ENCODE peak calls at places on chromosomes 16 and 17, in six cellular contexts. One of them, this sample, is unnamed.

GRCh38 chr16:57991551-57992059 is 8.9 kb downstream of the ZNF319 start:
- DNase-seq in psoas muscle: no peak
- DNase-seq in foreskin fibroblast: no peak
- DNase-seq in Calu3: no peak
- DNase-seq in body of pancreas: no peak
- DNase-seq in uterus: no peak
- DNase-seq in this sample: no peak

GRCh38 chr16:29743827-29744531 is 1.8 kb downstream of the C16orf54 start:
- DNase-seq in psoas muscle: no peak
- DNase-seq in foreskin fibroblast: no peak
- DNase-seq in Calu3: no peak
- DNase-seq in body of pancreas: no peak
- DNase-seq in uterus: no peak
- DNase-seq in this sample: no peak

GRCh38 chr17:79984045-79984840 is 51.4 kb downstream of the TBC1D16 start:
- DNase-seq in psoas muscle: no peak
- DNase-seq in foreskin fibroblast: no peak
- DNase-seq in Calu3: no peak
- DNase-seq in body of pancreas: no peak
- DNase-seq in uterus: no peak
- DNase-seq in this sample: no peak

GRCh38 chr16:53664724-53665345 is 38.8 kb downstream of the RPGRIP1L start:
- DNase-seq in psoas muscle: no peak
- DNase-seq in foreskin fibroblast: peak
- DNase-seq in Calu3: no peak
- DNase-seq in body of pancreas: no peak
- DNase-seq in uterus: no peak
- DNase-seq in this sample: no peak

GRCh38 chr17:3897731-3898130 is 4.9 kb upstream of the CAMKK1 start:
- DNase-seq in psoas muscle: no peak
- DNase-seq in foreskin fibroblast: no peak
- DNase-seq in Calu3: no peak
- DNase-seq in body of pancreas: no peak
- DNase-seq in uterus: no peak
- DNase-seq in this sample: no peak

GRCh38 chr17:40069751-40070643 is 7.2 kb downstream of the THRA start:
- DNase-seq in psoas muscle: no peak
- DNase-seq in foreskin fibroblast: peak
- DNase-seq in Calu3: peak
- DNase-seq in body of pancreas: no peak
- DNase-seq in uterus: peak
- DNase-seq in this sample: no peak

GRCh38 chr17:673200-673681 is 41.4 kb downstream of the VPS53 start:
- DNase-seq in psoas muscle: no peak
- DNase-seq in foreskin fibroblast: no peak
- DNase-seq in Calu3: no peak
- DNase-seq in body of pancreas: no peak
- DNase-seq in uterus: no peak
- DNase-seq in this sample: no peak

GRCh38 chr16:46691720-46692119 is 2.3 kb downstream of the ORC6 start:
- DNase-seq in psoas muscle: no peak
- DNase-seq in foreskin fibroblast: peak
- DNase-seq in Calu3: no peak
- DNase-seq in body of pancreas: no peak
- DNase-seq in uterus: no peak
- DNase-seq in this sample: no peak

GRCh38 chr16:88799569-88800276 is 3.9 kb upstream of the CDT1 start:
- DNase-seq in psoas muscle: no peak
- DNase-seq in foreskin fibroblast: peak
- DNase-seq in Calu3: no peak
- DNase-seq in body of pancreas: no peak
- DNase-seq in uterus: no peak
- DNase-seq in this sample: no peak

GRCh38 chr17:18944646-18945045 is 7.3 kb upstream of the SLC5A10 start:
- DNase-seq in psoas muscle: no peak
- DNase-seq in foreskin fibroblast: no peak
- DNase-seq in Calu3: no peak
- DNase-seq in body of pancreas: no peak
- DNase-seq in uterus: no peak
- DNase-seq in this sample: no peak

GRCh38 chr17:55463600-55463999 is 42.0 kb upstream of the MMD start:
- DNase-seq in psoas muscle: no peak
- DNase-seq in foreskin fibroblast: no peak
- DNase-seq in Calu3: no peak
- DNase-seq in body of pancreas: no peak
- DNase-seq in uterus: no peak
- DNase-seq in this sample: no peak

GRCh38 chr17:82875418-82875856 is 35.6 kb upstream of the ZNF750 start:
- DNase-seq in psoas muscle: no peak
- DNase-seq in foreskin fibroblast: no peak
- DNase-seq in Calu3: no peak
- DNase-seq in body of pancreas: no peak
- DNase-seq in uterus: no peak
- DNase-seq in this sample: peak

GRCh38 chr17:77438241-77439204 is 297.8 kb downstream of the SEC14L1 start:
- DNase-seq in psoas muscle: no peak
- DNase-seq in foreskin fibroblast: no peak
- DNase-seq in Calu3: no peak
- DNase-seq in body of pancreas: no peak
- DNase-seq in uterus: no peak
- DNase-seq in this sample: no peak

GRCh38 chr17:57463103-57463885 is 207.0 kb downstream of the MSI2 start:
- DNase-seq in psoas muscle: no peak
- DNase-seq in foreskin fibroblast: peak
- DNase-seq in Calu3: peak
- DNase-seq in body of pancreas: no peak
- DNase-seq in uterus: no peak
- DNase-seq in this sample: no peak

GRCh38 chr16:28623172-28623711 is 13.4 kb upstream of the SULT1A1 start:
- DNase-seq in psoas muscle: peak
- DNase-seq in foreskin fibroblast: peak
- DNase-seq in Calu3: peak
- DNase-seq in body of pancreas: peak
- DNase-seq in uterus: no peak
- DNase-seq in this sample: no peak

GRCh38 chr16:81266680-81267095 is 28.2 kb downstream of the BCO1 start:
- DNase-seq in psoas muscle: no peak
- DNase-seq in foreskin fibroblast: no peak
- DNase-seq in Calu3: peak
- DNase-seq in body of pancreas: no peak
- DNase-seq in uterus: no peak
- DNase-seq in this sample: no peak

GRCh38 chr17:50986989-50987660 is 121.0 kb upstream of the TOB1 start:
- DNase-seq in psoas muscle: no peak
- DNase-seq in foreskin fibroblast: peak
- DNase-seq in Calu3: no peak
- DNase-seq in body of pancreas: no peak
- DNase-seq in uterus: no peak
- DNase-seq in this sample: no peak

GRCh38 chr16:69005641-69006355 is 99.7 kb upstream of the HAS3 start:
- DNase-seq in psoas muscle: no peak
- DNase-seq in foreskin fibroblast: no peak
- DNase-seq in Calu3: no peak
- DNase-seq in body of pancreas: no peak
- DNase-seq in uterus: no peak
- DNase-seq in this sample: no peak

GRCh38 chr17:34169501-34169900 is 85.6 kb upstream of the CCL2 start:
- DNase-seq in psoas muscle: no peak
- DNase-seq in foreskin fibroblast: no peak
- DNase-seq in Calu3: no peak
- DNase-seq in body of pancreas: no peak
- DNase-seq in uterus: no peak
- DNase-seq in this sample: no peak

GRCh38 chr17:20174588-20175265 is 165.6 kb downstream of the SPECC1 start:
- DNase-seq in psoas muscle: no peak
- DNase-seq in foreskin fibroblast: no peak
- DNase-seq in Calu3: peak
- DNase-seq in body of pancreas: no peak
- DNase-seq in uterus: no peak
- DNase-seq in this sample: no peak

GRCh38 chr17:79612468-79613194 is 1.8 kb upstream of the RBFOX3 start:
- DNase-seq in psoas muscle: no peak
- DNase-seq in foreskin fibroblast: peak
- DNase-seq in Calu3: peak
- DNase-seq in body of pancreas: peak
- DNase-seq in uterus: no peak
- DNase-seq in this sample: peak

GRCh38 chr16:31664683-31665482 is 137.2 kb downstream of the AHSP start:
- DNase-seq in psoas muscle: no peak
- DNase-seq in foreskin fibroblast: no peak
- DNase-seq in Calu3: no peak
- DNase-seq in body of pancreas: no peak
- DNase-seq in uterus: no peak
- DNase-seq in this sample: no peak

GRCh38 chr17:49646391-49647255 is 31.3 kb downstream of the SPOP start:
- DNase-seq in psoas muscle: peak
- DNase-seq in foreskin fibroblast: peak
- DNase-seq in Calu3: peak
- DNase-seq in body of pancreas: no peak
- DNase-seq in uterus: peak
- DNase-seq in this sample: no peak

GRCh38 chr17:78997231-78997741 is 12.3 kb downstream of the CANT1 start:
- DNase-seq in psoas muscle: no peak
- DNase-seq in foreskin fibroblast: no peak
- DNase-seq in Calu3: no peak
- DNase-seq in body of pancreas: no peak
- DNase-seq in uterus: peak
- DNase-seq in this sample: no peak

GRCh38 chr17:79800325-79801155 is 3.7 kb upstream of the CBX8 start:
- DNase-seq in psoas muscle: no peak
- DNase-seq in foreskin fibroblast: peak
- DNase-seq in Calu3: no peak
- DNase-seq in body of pancreas: no peak
- DNase-seq in uterus: no peak
- DNase-seq in this sample: no peak

GRCh38 chr16:64627288-64627687 is 494.6 kb downstream of the CDH11 start:
- DNase-seq in psoas muscle: no peak
- DNase-seq in foreskin fibroblast: no peak
- DNase-seq in Calu3: no peak
- DNase-seq in body of pancreas: no peak
- DNase-seq in uterus: no peak
- DNase-seq in this sample: no peak
- TF ChIP-seq CTCF in psoas muscle: no peak
- TF ChIP-seq CTCF in foreskin fibroblast: no peak
- TF ChIP-seq CTCF in Calu3: no peak
- TF ChIP-seq CTCF in body of pancreas: no peak
- TF ChIP-seq CTCF in uterus: no peak
- TF ChIP-seq CTCF in this sample: no peak

GRCh38 chr17:76189247-76189646 is 48.2 kb upstream of the FOXJ1 start:
- DNase-seq in psoas muscle: no peak
- DNase-seq in foreskin fibroblast: no peak
- DNase-seq in Calu3: no peak
- DNase-seq in body of pancreas: no peak
- DNase-seq in uterus: no peak
- DNase-seq in this sample: no peak

GRCh38 chr17:76193616-76194015 is 46.7 kb downstream of the RNF157 start:
- DNase-seq in psoas muscle: no peak
- DNase-seq in foreskin fibroblast: no peak
- DNase-seq in Calu3: no peak
- DNase-seq in body of pancreas: no peak
- DNase-seq in uterus: no peak
- DNase-seq in this sample: no peak

GRCh38 chr17:76188213-76189060 is 47.4 kb upstream of the FOXJ1 start:
- DNase-seq in psoas muscle: no peak
- DNase-seq in foreskin fibroblast: no peak
- DNase-seq in Calu3: no peak
- DNase-seq in body of pancreas: no peak
- DNase-seq in uterus: no peak
- DNase-seq in this sample: no peak

GRCh38 chr17:76191891-76192290 is 48.4 kb downstream of the RNF157 start:
- DNase-seq in psoas muscle: no peak
- DNase-seq in foreskin fibroblast: peak
- DNase-seq in Calu3: no peak
- DNase-seq in body of pancreas: no peak
- DNase-seq in uterus: no peak
- DNase-seq in this sample: no peak

DNA sequence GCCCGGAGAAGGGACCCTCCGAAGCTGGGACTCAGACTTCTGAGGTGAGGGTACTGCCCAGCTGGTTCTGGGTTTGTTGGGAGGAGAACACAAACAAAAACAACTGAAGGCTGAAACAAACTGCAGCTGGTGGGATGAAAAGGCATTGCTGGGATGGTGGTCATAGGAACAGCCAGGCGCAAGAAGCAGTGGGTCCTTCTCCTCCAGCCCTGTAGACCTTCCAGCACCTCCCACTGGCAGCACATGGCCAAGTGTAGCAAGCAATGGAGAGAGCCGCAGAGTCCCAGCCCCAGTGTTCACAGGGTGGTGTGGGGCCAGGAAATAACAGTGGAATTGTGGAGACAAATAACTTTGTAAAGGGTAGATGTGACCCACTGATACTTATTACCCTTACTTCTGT is 48.7 kb upstream of the FOXJ1 start:
- DNase-seq in psoas muscle: no peak
- DNase-seq in foreskin fibroblast: no peak
- DNase-seq in Calu3: no peak
- DNase-seq in body of pancreas: no peak
- DNase-seq in uterus: no peak
- DNase-seq in this sample: no peak
- TF ChIP-seq CTCF in psoas muscle: no peak
- TF ChIP-seq CTCF in foreskin fibroblast: no peak
- TF ChIP-seq CTCF in Calu3: no peak
- TF ChIP-seq CTCF in body of pancreas: no peak
- TF ChIP-seq CTCF in uterus: no peak
- TF ChIP-seq CTCF in this sample: no peak

GRCh38 chr17:8158267-8159031 is 4.3 kb downstream of the VAMP2 start:
- DNase-seq in psoas muscle: peak
- DNase-seq in foreskin fibroblast: peak
- DNase-seq in Calu3: peak
- DNase-seq in body of pancreas: peak
- DNase-seq in uterus: peak
- DNase-seq in this sample: peak
- TF ChIP-seq CTCF in psoas muscle: peak
- TF ChIP-seq CTCF in foreskin fibroblast: peak
- TF ChIP-seq CTCF in Calu3: peak
- TF ChIP-seq CTCF in body of pancreas: peak
- TF ChIP-seq CTCF in uterus: peak
- TF ChIP-seq CTCF in this sample: peak

GRCh38 chr16:84143784-84144199 is 1.2 kb downstream of the HSDL1 start:
- DNase-seq in psoas muscle: no peak
- DNase-seq in foreskin fibroblast: no peak
- DNase-seq in Calu3: no peak
- DNase-seq in body of pancreas: peak
- DNase-seq in uterus: no peak
- DNase-seq in this sample: no peak

GRCh38 chr16:84144859-84145639 is at the start of the genes DNAAF1 and HSDL1:
- DNase-seq in psoas muscle: peak
- DNase-seq in foreskin fibroblast: peak
- DNase-seq in Calu3: peak
- DNase-seq in body of pancreas: peak
- DNase-seq in uterus: peak
- DNase-seq in this sample: peak

GRCh38 chr16:84141143-84141670 is 3.8 kb downstream of the HSDL1 start:
- DNase-seq in psoas muscle: no peak
- DNase-seq in foreskin fibroblast: no peak
- DNase-seq in Calu3: peak
- DNase-seq in body of pancreas: no peak
- DNase-seq in uterus: no peak
- DNase-seq in this sample: no peak

GRCh38 chr16:84143081-84143480 is 1.9 kb downstream of the HSDL1 start:
- DNase-seq in psoas muscle: no peak
- DNase-seq in foreskin fibroblast: no peak
- DNase-seq in Calu3: no peak
- DNase-seq in body of pancreas: no peak
- DNase-seq in uterus: no peak
- DNase-seq in this sample: no peak

GRCh38 chr16:84144301-84144858 is 597 bp downstream of the HSDL1 start:
- DNase-seq in psoas muscle: peak
- DNase-seq in foreskin fibroblast: peak
- DNase-seq in Calu3: peak
- DNase-seq in body of pancreas: peak
- DNase-seq in uterus: no peak
- DNase-seq in this sample: peak
- TF ChIP-seq CTCF in psoas muscle: no peak
- TF ChIP-seq CTCF in foreskin fibroblast: peak
- TF ChIP-seq CTCF in Calu3: no peak
- TF ChIP-seq CTCF in body of pancreas: no peak
- TF ChIP-seq CTCF in uterus: no peak
- TF ChIP-seq CTCF in this sample: no peak